ENCODE peak calls at places on chromosomes 7 and 10, in eight cellular contexts. One of them, this sample, is unnamed. For H3K9me3, the result is how much of the 10 kb centered on the place peaks cover.

GRCh38 chr10:48496831-48497792 is 107.8 kb downstream of the ARHGAP22 start:
- DNase-seq in H1: peak
- DNase-seq in A549: no peak
- DNase-seq in GM12878: no peak
- DNase-seq in SK-N-SH: no peak
- DNase-seq in HCT116: no peak
- DNase-seq in K562: no peak
- DNase-seq in HepG2: no peak
- DNase-seq in this sample: peak

GRCh38 chr7:155824195-155824915 is 12.1 kb upstream of the SHH start:
- DNase-seq in H1: no peak
- DNase-seq in A549: no peak
- DNase-seq in GM12878: no peak
- DNase-seq in SK-N-SH: no peak
- DNase-seq in HCT116: no peak
- DNase-seq in K562: no peak
- DNase-seq in HepG2: no peak
- DNase-seq in this sample: peak

GRCh38 chr7:72152171-72153131 is 259.7 kb downstream of the CALN1 start:
- DNase-seq in H1: no peak
- DNase-seq in A549: no peak
- DNase-seq in GM12878: no peak
- DNase-seq in SK-N-SH: no peak
- DNase-seq in HCT116: no peak
- DNase-seq in K562: no peak
- DNase-seq in HepG2: peak
- DNase-seq in this sample: no peak

GRCh38 chr7:117672433-117672832 is 192.6 kb downstream of the CFTR start:
- DNase-seq in H1: no peak
- DNase-seq in A549: no peak
- DNase-seq in GM12878: no peak
- DNase-seq in SK-N-SH: no peak
- DNase-seq in HCT116: no peak
- DNase-seq in K562: no peak
- DNase-seq in HepG2: no peak
- DNase-seq in this sample: no peak

GRCh38 chr10:44332465-44332864 is 52.4 kb downstream of the CXCL12 start:
- DNase-seq in H1: no peak
- DNase-seq in A549: no peak
- DNase-seq in GM12878: no peak
- DNase-seq in SK-N-SH: no peak
- DNase-seq in HCT116: no peak
- DNase-seq in K562: no peak
- DNase-seq in HepG2: no peak
- DNase-seq in this sample: no peak

GRCh38 chr7:36346260-36346831 is 43.3 kb upstream of the ANLN start:
- DNase-seq in H1: no peak
- DNase-seq in A549: no peak
- DNase-seq in GM12878: no peak
- DNase-seq in SK-N-SH: no peak
- DNase-seq in HCT116: no peak
- DNase-seq in K562: no peak
- DNase-seq in HepG2: no peak
- DNase-seq in this sample: no peak

GRCh38 chr10:82497451-82497850 is 622.5 kb downstream of the NRG3 start:
- DNase-seq in H1: no peak
- DNase-seq in A549: no peak
- DNase-seq in GM12878: no peak
- DNase-seq in SK-N-SH: no peak
- DNase-seq in HCT116: no peak
- DNase-seq in K562: no peak
- DNase-seq in HepG2: no peak
- DNase-seq in this sample: no peak

GRCh38 chr7:21967500-21968099 is 21.9 kb upstream of the CDCA7L start:
- DNase-seq in H1: no peak
- DNase-seq in A549: no peak
- DNase-seq in GM12878: no peak
- DNase-seq in SK-N-SH: no peak
- DNase-seq in HCT116: no peak
- DNase-seq in K562: no peak
- DNase-seq in HepG2: no peak
- DNase-seq in this sample: no peak

GRCh38 chr10:95485030-95485429 is 76.1 kb downstream of the SORBS1 start:
- DNase-seq in H1: no peak
- DNase-seq in A549: no peak
- DNase-seq in GM12878: no peak
- DNase-seq in SK-N-SH: no peak
- DNase-seq in HCT116: no peak
- DNase-seq in K562: no peak
- DNase-seq in HepG2: no peak
- DNase-seq in this sample: no peak

GRCh38 chr10:112375721-112376577 is 2.0 kb downstream of the ACSL5 start:
- DNase-seq in H1: no peak
- DNase-seq in A549: no peak
- DNase-seq in GM12878: peak
- DNase-seq in SK-N-SH: no peak
- DNase-seq in HCT116: no peak
- DNase-seq in K562: no peak
- DNase-seq in HepG2: peak
- DNase-seq in this sample: peak

GRCh38 chr7:121084748-121085336 is 96.3 kb downstream of the CPED1 start:
- DNase-seq in H1: no peak
- DNase-seq in A549: peak
- DNase-seq in GM12878: no peak
- DNase-seq in SK-N-SH: peak
- DNase-seq in HCT116: no peak
- DNase-seq in K562: no peak
- DNase-seq in HepG2: peak
- DNase-seq in this sample: peak

GRCh38 chr7:140345426-140345825 is 52.9 kb downstream of the SLC37A3 start:
- DNase-seq in H1: no peak
- DNase-seq in A549: no peak
- DNase-seq in GM12878: no peak
- DNase-seq in SK-N-SH: no peak
- DNase-seq in HCT116: no peak
- DNase-seq in K562: no peak
- DNase-seq in HepG2: no peak
- DNase-seq in this sample: no peak

GRCh38 chr10:20892011-20892585 is 5.0 kb downstream of the NEBL start:
- DNase-seq in H1: no peak
- DNase-seq in A549: no peak
- DNase-seq in GM12878: no peak
- DNase-seq in SK-N-SH: peak
- DNase-seq in HCT116: no peak
- DNase-seq in K562: no peak
- DNase-seq in HepG2: no peak
- DNase-seq in this sample: no peak

GRCh38 chr7:38563736-38564135 is 67.4 kb downstream of the AMPH start:
- DNase-seq in H1: no peak
- DNase-seq in A549: no peak
- DNase-seq in GM12878: no peak
- DNase-seq in SK-N-SH: no peak
- DNase-seq in HCT116: no peak
- DNase-seq in K562: no peak
- DNase-seq in HepG2: no peak
- DNase-seq in this sample: no peak

GRCh38 chr7:94580601-94581000 is 71.0 kb downstream of the CASD1 start:
- DNase-seq in H1: no peak
- DNase-seq in A549: peak
- DNase-seq in GM12878: no peak
- DNase-seq in SK-N-SH: no peak
- DNase-seq in HCT116: no peak
- DNase-seq in K562: no peak
- DNase-seq in HepG2: peak
- DNase-seq in this sample: peak

GRCh38 chr10:86349474-86349873 is 17.1 kb downstream of the GRID1 start:
- DNase-seq in H1: peak
- DNase-seq in A549: peak
- DNase-seq in GM12878: no peak
- DNase-seq in SK-N-SH: peak
- DNase-seq in HCT116: peak
- DNase-seq in K562: peak
- DNase-seq in HepG2: peak
- DNase-seq in this sample: no peak

GRCh38 chr10:91593366-91593765 is 39.5 kb downstream of the PPP1R3C start:
- DNase-seq in H1: no peak
- DNase-seq in A549: no peak
- DNase-seq in GM12878: no peak
- DNase-seq in SK-N-SH: no peak
- DNase-seq in HCT116: no peak
- DNase-seq in K562: no peak
- DNase-seq in HepG2: no peak
- DNase-seq in this sample: no peak

DNA sequence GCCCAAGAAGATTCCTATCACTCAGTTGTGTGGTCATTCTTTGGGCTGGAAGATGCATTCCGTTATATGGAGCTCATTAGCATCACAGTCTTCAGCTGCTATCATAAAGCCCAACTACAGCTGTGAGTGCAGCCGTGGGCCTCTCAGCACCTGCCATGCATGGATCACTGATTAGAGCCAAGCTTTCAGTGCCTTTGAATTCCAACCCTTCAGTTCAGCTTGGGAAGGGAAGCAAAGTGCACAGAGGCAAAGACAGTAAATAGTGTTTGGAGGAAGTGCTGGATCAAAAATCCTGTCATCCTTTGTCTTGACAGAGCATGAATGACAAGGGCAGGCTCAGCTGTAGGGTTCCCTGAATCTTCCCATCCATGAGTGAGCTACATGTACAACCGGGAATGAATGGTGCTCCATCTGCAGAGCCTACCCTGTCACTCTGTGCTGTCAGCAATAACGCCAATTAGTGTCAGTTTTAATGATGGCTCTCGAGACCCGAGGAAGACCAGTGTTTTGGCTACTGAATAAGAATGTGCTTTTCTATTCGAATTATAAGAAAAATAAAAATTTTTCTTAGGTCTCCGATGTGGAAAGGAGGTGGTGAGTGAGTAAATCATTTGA is 153.8 kb downstream of the DNAJB9 start:
- DNase-seq in H1: no peak
- DNase-seq in A549: no peak
- DNase-seq in GM12878: no peak
- DNase-seq in SK-N-SH: peak
- DNase-seq in HCT116: no peak
- DNase-seq in K562: no peak
- DNase-seq in HepG2: no peak
- DNase-seq in this sample: no peak
- TF ChIP-seq RAD21 in H1: no peak
- TF ChIP-seq RAD21 in A549: no peak
- TF ChIP-seq RAD21 in GM12878: no peak
- TF ChIP-seq RAD21 in SK-N-SH: no peak
- TF ChIP-seq RAD21 in HCT116: no peak
- TF ChIP-seq RAD21 in K562: no peak
- TF ChIP-seq RAD21 in HepG2: no peak
- TF ChIP-seq RAD21 in this sample: no peak

DNA sequence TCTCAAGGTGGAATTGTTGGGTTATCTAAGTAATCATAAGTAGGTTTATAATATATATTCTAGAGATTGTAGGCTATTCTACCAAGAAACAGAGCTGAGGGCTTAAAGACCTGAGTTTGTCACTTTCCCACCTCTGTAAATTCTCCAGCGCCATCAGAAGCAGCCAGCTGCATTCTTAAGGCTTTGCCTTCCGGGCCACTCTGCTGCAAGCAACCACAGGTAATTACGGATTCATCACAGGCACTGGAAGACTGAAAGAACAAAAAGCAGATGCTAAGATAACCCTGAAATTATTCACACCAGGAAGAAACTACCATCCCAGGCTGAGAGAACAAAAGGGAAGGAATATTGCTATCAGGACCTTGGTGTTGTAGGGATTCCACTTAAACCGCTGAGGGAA is 137.8 kb upstream of the JCAD start:
- DNase-seq in H1: no peak
- DNase-seq in A549: no peak
- DNase-seq in GM12878: no peak
- DNase-seq in SK-N-SH: no peak
- DNase-seq in HCT116: no peak
- DNase-seq in K562: no peak
- DNase-seq in HepG2: no peak
- DNase-seq in this sample: no peak
- H3K9me3 ChIP-seq in H1: under half
- H3K9me3 ChIP-seq in A549: under half
- H3K9me3 ChIP-seq in GM12878: under half
- H3K9me3 ChIP-seq in SK-N-SH: under half
- H3K9me3 ChIP-seq in HCT116: under half
- H3K9me3 ChIP-seq in K562: under half
- H3K9me3 ChIP-seq in HepG2: under half
- H3K9me3 ChIP-seq in this sample: under half

GRCh38 chr10:110067960-110068770 is 60.4 kb downstream of the ADD3 start:
- DNase-seq in H1: no peak
- DNase-seq in A549: no peak
- DNase-seq in GM12878: no peak
- DNase-seq in SK-N-SH: no peak
- DNase-seq in HCT116: no peak
- DNase-seq in K562: peak
- DNase-seq in HepG2: peak
- DNase-seq in this sample: no peak
- TF ChIP-seq RAD21 in H1: no peak
- TF ChIP-seq RAD21 in A549: no peak
- TF ChIP-seq RAD21 in GM12878: no peak
- TF ChIP-seq RAD21 in SK-N-SH: no peak
- TF ChIP-seq RAD21 in HCT116: no peak
- TF ChIP-seq RAD21 in K562: no peak
- TF ChIP-seq RAD21 in HepG2: no peak
- TF ChIP-seq RAD21 in this sample: no peak

DNA sequence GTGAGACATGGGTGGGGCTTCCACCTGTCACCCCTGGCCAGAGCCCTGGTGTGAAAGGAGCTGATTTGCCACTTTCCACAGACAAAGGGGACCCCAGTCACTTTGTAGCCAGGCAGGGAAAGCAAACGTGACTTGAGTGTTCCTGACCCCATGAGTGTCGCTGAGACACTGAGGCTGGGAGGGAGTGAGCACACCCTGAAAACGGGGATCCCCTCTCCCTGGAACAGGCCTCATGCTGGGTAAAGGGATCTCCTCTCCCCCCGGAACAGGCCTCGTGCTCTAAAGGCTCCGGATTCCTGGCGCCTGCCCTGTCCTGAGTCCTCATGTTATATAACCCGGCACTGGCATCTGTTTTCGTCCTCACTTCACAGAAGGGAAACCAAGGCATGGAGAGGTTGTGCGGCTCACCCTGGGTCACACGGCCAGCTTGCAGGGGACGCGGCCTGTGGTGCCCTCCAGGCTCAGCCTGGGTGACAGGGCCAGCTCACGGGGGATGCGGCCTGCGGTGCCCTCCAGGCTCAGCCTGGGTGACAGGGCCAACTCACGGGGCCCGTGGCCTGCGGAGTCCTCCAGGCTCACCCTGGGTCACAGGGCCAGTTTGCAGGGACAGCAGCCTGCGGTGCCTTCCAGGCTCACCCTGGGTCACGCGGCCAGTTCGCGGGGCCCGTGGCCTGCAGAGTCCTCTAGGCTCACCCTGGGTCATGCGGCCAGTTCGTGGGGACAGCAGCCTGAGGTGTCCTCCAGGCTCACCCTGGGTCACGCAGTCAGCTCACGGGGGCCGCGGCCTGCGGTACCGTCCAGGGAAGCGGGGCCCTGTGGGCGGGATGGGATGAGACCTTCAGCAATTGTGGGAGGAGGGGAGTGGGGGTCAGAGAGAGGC is 104.7 kb downstream of the PDGFA start:
- DNase-seq in H1: no peak
- DNase-seq in A549: no peak
- DNase-seq in GM12878: no peak
- DNase-seq in SK-N-SH: peak
- DNase-seq in HCT116: no peak
- DNase-seq in K562: no peak
- DNase-seq in HepG2: no peak
- DNase-seq in this sample: no peak
- H3K9me3 ChIP-seq in H1: under half
- H3K9me3 ChIP-seq in A549: under half
- H3K9me3 ChIP-seq in GM12878: under half
- H3K9me3 ChIP-seq in SK-N-SH: under half
- H3K9me3 ChIP-seq in HCT116: under half
- H3K9me3 ChIP-seq in K562: under half
- H3K9me3 ChIP-seq in HepG2: under half
- H3K9me3 ChIP-seq in this sample: under half